ENCODE peak calls at places on chromosomes 5 and 9, in nine cellular contexts. C is ascending aorta, X is fibroblast of pulmonary artery, S is GM06990, B is MM.1S, O is fibroblast of mammary gland, Q is A549, A is WERI-Rb-1, R is brain microvascular endothelial cell. P is an unnamed sample.

GRCh38 chr5:157987259-157987658 is 128.3 kb upstream of the CLINT1 start:
- DNase-seq in R (no peak), B (no peak), O (no peak), A (no peak), S (no peak), Q (no peak), C (no peak), X (no peak), P (no peak)

GRCh38 chr5:14204011-14204670 is 61.0 kb downstream of the TRIO start:
- DNase-seq in B (no peak), A (no peak), O (no peak), R (no peak), S (no peak), X (no peak), C (no peak), Q (no peak), P (no peak)

GRCh38 chr5:6634327-6634713 is 1.1 kb downstream of the SRD5A1 start:
- DNase-seq in O (no peak), Q (peak), X (peak), A (no peak), R (no peak), C (no peak), B (no peak), S (peak), P (no peak)

GRCh38 chr9:110206388-110206787 is 1.6 kb downstream of the C9orf152 start:
- DNase-seq in B (no peak), R (no peak), Q (no peak), S (no peak), C (peak), O (no peak), A (no peak), X (no peak), P (no peak)

GRCh38 chr5:96651948-96652753 is 10.0 kb upstream of the CAST start:
- DNase-seq in R (no peak), S (no peak), B (no peak), C (no peak), Q (peak), X (no peak), A (peak), O (no peak), P (no peak)

GRCh38 chr9:135816179-135816970 is 91.0 kb downstream of the CAMSAP1 start:
- DNase-seq in O (no peak), S (no peak), X (no peak), R (no peak), A (no peak), B (no peak), C (no peak), Q (no peak), P (no peak)

GRCh38 chr5:148740966-148741742 is 85.3 kb upstream of the ADRB2 start:
- DNase-seq in R (peak), O (peak), S (peak), C (no peak), Q (peak), B (peak), X (peak), A (no peak), P (peak)

GRCh38 chr9:75979362-75979761 is 88.9 kb downstream of the PCSK5 start:
- DNase-seq in C (no peak), X (peak), Q (peak), S (no peak), R (peak), B (no peak), O (peak), A (peak), P (no peak)

GRCh38 chr9:130682490-130683121 is 11.0 kb upstream of the EXOSC2 start:
- DNase-seq in C (peak), S (no peak), A (peak), O (peak), B (peak), X (peak), R (peak), Q (peak), P (no peak)

GRCh38 chr9:113653746-113654604 is 190.4 kb downstream of the RGS3 start:
- DNase-seq in Q (no peak), X (no peak), C (peak), R (no peak), O (no peak), A (no peak), S (no peak), B (no peak), P (no peak)

GRCh38 chr5:158502686-158503085 is 597.0 kb downstream of the EBF1 start:
- DNase-seq in Q (no peak), A (no peak), R (no peak), X (no peak), O (no peak), S (no peak), C (no peak), B (no peak), P (no peak)

GRCh38 chr9:137241490-137242328 is 622 bp downstream of the TUBB4B start:
- DNase-seq in R (no peak), A (peak), C (peak), O (peak), X (peak), S (no peak), Q (no peak), B (peak), P (no peak)

GRCh38 chr9:111020594-111020993 is 17.7 kb downstream of the LPAR1 start:
- DNase-seq in X (no peak), A (no peak), S (no peak), R (no peak), B (no peak), O (no peak), C (no peak), Q (no peak), P (no peak)

GRCh38 chr9:133841167-133841812 is 103.1 kb upstream of the SARDH start:
- DNase-seq in A (no peak), O (no peak), Q (no peak), B (no peak), S (no peak), X (no peak), R (no peak), C (no peak), P (no peak)

GRCh38 chr9:96139592-96140251 is 162.3 kb downstream of the HSD17B3 start:
- DNase-seq in B (no peak), X (peak), C (peak), O (peak), A (no peak), S (no peak), R (peak), Q (no peak), P (no peak)

GRCh38 chr5:53893626-53894025 is 333.2 kb downstream of the NDUFS4 start:
- DNase-seq in B (no peak), Q (no peak), R (no peak), S (no peak), C (no peak), X (no peak), O (no peak), A (no peak), P (no peak)

GRCh38 chr5:140146523-140146842 is 20.7 kb downstream of the IGIP start:
- DNase-seq in Q (no peak), C (peak), B (no peak), O (no peak), S (no peak), X (no peak), A (no peak), R (no peak), P (no peak)

GRCh38 chr5:26003966-26004365 is 1034.4 kb downstream of the CDH9 start:
- DNase-seq in A (no peak), S (no peak), X (no peak), Q (no peak), B (no peak), C (no peak), O (peak), R (no peak), P (no peak)

GRCh38 chr5:68376931-68377330 is 161.4 kb downstream of the PIK3R1 start:
- DNase-seq in B (no peak), C (no peak), S (no peak), O (no peak), Q (no peak), R (no peak), A (no peak), X (no peak), P (no peak)

GRCh38 chr9:83987402-83987791 is 6.8 kb downstream of the RMI1 start:
- DNase-seq in B (no peak), S (no peak), X (no peak), Q (no peak), A (no peak), C (no peak), R (no peak), O (no peak), P (no peak)

GRCh38 chr5:145473032-145473642 is 362.0 kb downstream of the PRELID2 start:
- DNase-seq in O (peak), A (no peak), S (no peak), B (no peak), Q (no peak), C (no peak), X (peak), R (no peak), P (no peak)

GRCh38 chr9:93064392-93065124 is 6.1 kb downstream of the SUSD3 start:
- DNase-seq in C (no peak), X (no peak), Q (no peak), S (peak), A (peak), O (peak), R (no peak), B (peak), P (peak)

GRCh38 chr9:98791147-98792095 is 4.9 kb downstream of the ANKS6 start:
- DNase-seq in O (peak), B (peak), R (peak), A (peak), X (peak), Q (peak), C (peak), S (peak), P (no peak)

GRCh38 chr5:75545131-75545530 is 33.4 kb downstream of the POLK start:
- DNase-seq in Q (no peak), S (no peak), X (no peak), O (no peak), R (no peak), A (no peak), B (no peak), C (no peak), P (no peak)

GRCh38 chr5:123512631-123513461 is 869 bp downstream of the CSNK1G3 start:
- DNase-seq in O (peak), B (peak), S (peak), A (peak), Q (peak), R (peak), X (peak), C (peak), P (no peak)

GRCh38 chr9:87620727-87621322 is 105.1 kb upstream of the CTSL start:
- DNase-seq in C (no peak), A (no peak), S (no peak), O (no peak), X (no peak), Q (no peak), B (no peak), R (no peak), P (no peak)

GRCh38 chr5:69368458-69369368 is 607 bp downstream of the AK6 start:
- DNase-seq in O (peak), A (no peak), B (no peak), X (peak), Q (peak), R (peak), C (no peak), S (no peak), P (no peak)

GRCh38 chr5:138276402-138277054 is 2.1 kb upstream of the GFRA3 start:
- DNase-seq in S (no peak), Q (no peak), A (peak), B (no peak), O (no peak), R (no peak), X (no peak), C (no peak), P (no peak)
- TF ChIP-seq CTCF in S (peak), Q (no peak), A (no peak), B (no peak), O (no peak), R (no peak), X (no peak), C (no peak), P (no peak)

DNA sequence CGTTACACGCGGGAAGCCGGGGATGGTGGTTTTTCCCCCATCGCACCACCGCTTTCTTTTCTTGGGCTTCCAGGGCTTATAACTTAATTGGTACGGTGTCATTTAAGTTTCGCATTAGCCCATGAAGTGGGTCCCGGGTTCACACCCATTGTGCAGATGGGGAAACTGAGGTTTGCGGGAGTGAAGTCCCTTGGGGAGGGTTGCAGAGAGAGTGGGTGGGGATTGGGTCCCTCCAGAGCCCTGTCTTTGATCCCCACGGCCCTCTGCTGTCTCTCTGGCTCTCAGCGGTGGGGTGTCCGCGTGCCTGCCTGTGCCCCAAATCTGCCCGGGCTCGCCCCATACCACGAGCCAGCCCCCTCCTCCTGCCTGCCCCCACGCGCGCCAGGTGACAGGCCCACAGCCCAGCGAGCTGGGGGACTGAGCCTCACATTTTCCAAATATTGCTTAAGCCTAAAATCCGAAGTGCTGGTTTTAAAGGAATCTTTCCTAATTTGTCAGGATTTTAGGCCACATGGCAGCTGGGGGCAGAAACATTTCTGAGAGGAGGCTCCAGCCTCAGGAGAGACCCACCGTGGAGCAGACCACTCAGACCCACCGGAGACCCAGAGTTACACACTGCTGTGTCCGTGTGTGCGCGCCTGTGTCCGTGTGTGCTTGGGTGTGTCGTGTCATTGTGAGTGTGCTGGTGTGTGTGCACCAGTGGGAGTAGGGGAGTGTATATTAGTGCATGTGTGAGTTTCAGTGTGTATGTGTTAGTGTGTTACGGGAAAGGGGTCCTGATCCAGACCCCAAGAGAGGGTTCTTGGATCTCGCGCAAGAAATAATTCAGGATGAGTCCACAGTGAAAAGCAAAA is 159.5 kb upstream of the IER5L start:
- DNase-seq in R (no peak), X (no peak), C (no peak), B (no peak), A (no peak), O (no peak), Q (no peak), S (no peak), P (no peak)
- H3K4me3 ChIP-seq in R (no peak), X (no peak), C (peak), B (peak), A (no peak), O (peak), Q (no peak), S (no peak), P (no peak)

DNA sequence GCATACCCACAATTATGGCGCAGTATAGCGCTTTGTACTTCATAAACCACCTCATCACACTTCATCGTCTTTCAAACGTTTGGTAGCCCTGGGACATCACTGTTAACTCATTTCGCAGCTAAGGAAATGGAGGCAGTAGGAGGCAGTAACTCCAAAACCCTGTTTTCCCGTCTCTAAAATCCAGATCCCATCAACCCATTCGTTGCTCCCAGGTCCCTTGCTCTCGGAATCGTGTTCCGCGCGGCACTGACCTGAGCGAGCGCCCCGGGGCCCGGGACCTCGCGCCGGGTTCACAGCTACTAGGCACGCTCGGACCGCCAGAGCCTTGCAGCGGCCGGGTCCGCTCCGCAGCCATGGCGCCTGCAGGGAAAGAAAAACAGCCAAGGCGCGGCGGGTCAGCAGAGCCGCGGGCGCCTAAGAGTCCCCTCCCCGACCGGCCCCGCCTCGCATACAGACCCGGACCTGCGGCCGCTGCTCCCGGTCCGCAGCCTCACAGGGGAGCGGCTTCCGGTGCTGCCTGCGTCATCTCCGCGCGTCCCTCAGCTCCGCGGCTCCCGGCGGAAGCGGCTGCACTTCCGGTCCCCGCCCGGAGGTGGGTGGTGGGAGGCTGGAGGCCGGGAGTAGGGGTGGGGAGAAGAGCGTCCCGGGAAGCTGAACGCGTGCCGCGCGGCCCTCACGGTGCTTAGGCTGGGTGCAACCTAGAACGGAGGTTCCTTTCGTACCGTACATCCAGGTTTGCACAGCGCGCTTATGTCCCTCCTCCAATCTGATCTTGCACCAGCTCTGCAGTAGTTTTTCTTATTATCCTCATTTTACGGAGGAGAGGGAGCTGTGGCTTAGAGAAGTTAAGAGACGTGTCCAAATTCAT is at the start of gene FBXW2:
- DNase-seq in C (peak), B (peak), X (peak), S (peak), Q (peak), A (peak), O (peak), R (peak), P (peak)
- TF ChIP-seq CTCF in C (peak), B (no peak), X (no peak), S (no peak), Q (no peak), A (no peak), O (no peak), R (no peak), P (no peak)

DNA sequence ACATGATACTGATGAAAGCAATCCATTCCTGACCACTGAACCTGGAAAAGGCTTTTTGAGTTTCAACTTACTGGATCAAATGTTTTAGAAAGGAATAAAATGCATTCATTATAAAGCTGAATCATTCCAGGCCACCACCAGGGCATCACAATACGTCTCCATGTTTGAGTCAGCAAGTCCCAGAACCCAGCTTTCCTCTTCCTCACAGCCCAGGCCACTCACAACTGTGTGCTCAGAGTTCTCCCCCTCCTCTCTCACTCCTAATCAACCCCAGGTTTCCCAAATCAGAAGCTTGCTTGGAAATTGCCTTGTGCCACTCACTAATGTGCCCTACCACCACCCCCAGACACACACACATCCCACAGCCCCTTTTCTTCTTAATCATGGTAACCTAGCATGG is 91.7 kb downstream of the GNA14 start:
- DNase-seq in O (peak), A (no peak), S (no peak), Q (no peak), C (no peak), X (no peak), B (no peak), R (no peak), P (no peak)
- H3K4me3 ChIP-seq in O (no peak), A (no peak), S (no peak), Q (no peak), C (no peak), X (no peak), B (no peak), R (no peak), P (no peak)

GRCh38 chr5:72244862-72245371 is 75.1 kb downstream of the MRPS27 start:
- DNase-seq in R (peak), A (peak), O (peak), S (peak), X (peak), C (peak), B (peak), Q (peak), P (no peak)
- TF ChIP-seq CTCF in R (peak), A (peak), O (peak), S (peak), X (peak), C (peak), B (peak), Q (peak), P (peak)

GRCh38 chr9:126809068-126809467 is 4.2 kb downstream of the ZBTB43 start:
- DNase-seq in C (no peak), Q (no peak), S (no peak), O (peak), A (no peak), B (no peak), R (no peak), X (no peak), P (no peak)

GRCh38 chr9:126804198-126804695 is 593 bp upstream of the ZBTB43 start:
- DNase-seq in O (no peak), R (no peak), X (no peak), B (no peak), Q (no peak), C (no peak), A (no peak), S (no peak), P (no peak)

GRCh38 chr9:126804696-126805545 is at the start of gene ZBTB43:
- DNase-seq in S (peak), C (peak), Q (peak), X (peak), B (peak), R (peak), A (peak), O (peak), P (peak)

GRCh38 chr9:126805546-126806262 is 864 bp downstream of the ZBTB43 start:
- DNase-seq in O (peak), X (peak), S (peak), Q (no peak), R (peak), B (peak), C (peak), A (peak), P (peak)

GRCh38 chr9:126806336-126806735 is 1.5 kb downstream of the ZBTB43 start:
- DNase-seq in S (no peak), Q (no peak), C (no peak), A (no peak), O (peak), B (no peak), R (no peak), X (peak), P (no peak)
- H3K4me3 ChIP-seq in S (peak), Q (peak), C (peak), A (no peak), O (peak), B (peak), R (no peak), X (peak), P (peak)

GRCh38 chr5:170429014-170429413 is 39.8 kb upstream of the KCNMB1 start:
- DNase-seq in S (no peak), R (no peak), C (no peak), A (no peak), X (peak), O (peak), Q (peak), B (no peak), P (no peak)
- TF ChIP-seq CTCF in S (no peak), R (peak), C (no peak), A (no peak), X (peak), O (peak), Q (no peak), B (no peak), P (peak)

GRCh38 chr5:90111354-90112070 is 298.0 kb downstream of the CETN3 start:
- DNase-seq in R (no peak), S (no peak), C (no peak), A (no peak), Q (no peak), X (peak), O (peak), B (no peak), P (no peak)
- H3K4me3 ChIP-seq in R (no peak), S (no peak), C (no peak), A (no peak), Q (no peak), X (no peak), O (no peak), B (no peak), P (no peak)